ENCODE peak calls at places on chromosomes 3 and 15, in five cellular contexts. N, A, M, Y and C are unnamed samples. For H3K4me1, the result is how much of the 10 kb centered on the place peaks cover.

GRCh38 chr15:74789741-74790079 is 7.8 kb downstream of the CSK start:
- DNase-seq in M (no peak), Y (no peak), A (peak), N (no peak), C (no peak)

GRCh38 chr3:12125772-12126171 is 32.9 kb downstream of the TIMP4 start:
- DNase-seq in Y (no peak), M (no peak), A (no peak), N (no peak), C (no peak)

GRCh38 chr3:37680393-37680792 is 181.3 kb upstream of the CTDSPL start:
- DNase-seq in M (no peak), Y (no peak), A (no peak), N (no peak), C (no peak)

GRCh38 chr3:127284258-127284657 is 3.6 kb downstream of the PRR20G start:
- DNase-seq in A (no peak), Y (no peak), M (no peak), N (no peak), C (no peak)

GRCh38 chr15:89745131-89745530 is 5.9 kb downstream of the MESP1 start:
- DNase-seq in Y (no peak), M (no peak), A (no peak), N (no peak), C (no peak)

GRCh38 chr15:68587769-68588385 is 9.1 kb downstream of the CORO2B start:
- DNase-seq in M (no peak), A (no peak), Y (no peak), N (no peak), C (no peak)

GRCh38 chr15:33027636-33028035 is 166.9 kb downstream of the FMN1 start:
- DNase-seq in M (no peak), A (no peak), Y (no peak), N (no peak), C (no peak)

GRCh38 chr15:42508263-42508690 is 12.8 kb downstream of the SNAP23 start:
- DNase-seq in N (no peak), Y (no peak), M (no peak), A (peak), C (no peak)

GRCh38 chr3:94968519-94968918 is 905.7 kb downstream of the NSUN3 start:
- DNase-seq in M (no peak), N (no peak), A (no peak), Y (no peak), C (no peak)

GRCh38 chr3:121951291-121951690 is 57.1 kb downstream of the SLC15A2 start:
- DNase-seq in Y (no peak), N (no peak), M (no peak), A (no peak), C (no peak)

GRCh38 chr15:51092480-51092879 is 2.2 kb downstream of the TNFAIP8L3 start:
- DNase-seq in A (no peak), M (no peak), Y (no peak), N (no peak), C (no peak)
- TF ChIP-seq EP300 in A (no peak), M (no peak), Y (no peak), N (no peak), C (no peak)

DNA sequence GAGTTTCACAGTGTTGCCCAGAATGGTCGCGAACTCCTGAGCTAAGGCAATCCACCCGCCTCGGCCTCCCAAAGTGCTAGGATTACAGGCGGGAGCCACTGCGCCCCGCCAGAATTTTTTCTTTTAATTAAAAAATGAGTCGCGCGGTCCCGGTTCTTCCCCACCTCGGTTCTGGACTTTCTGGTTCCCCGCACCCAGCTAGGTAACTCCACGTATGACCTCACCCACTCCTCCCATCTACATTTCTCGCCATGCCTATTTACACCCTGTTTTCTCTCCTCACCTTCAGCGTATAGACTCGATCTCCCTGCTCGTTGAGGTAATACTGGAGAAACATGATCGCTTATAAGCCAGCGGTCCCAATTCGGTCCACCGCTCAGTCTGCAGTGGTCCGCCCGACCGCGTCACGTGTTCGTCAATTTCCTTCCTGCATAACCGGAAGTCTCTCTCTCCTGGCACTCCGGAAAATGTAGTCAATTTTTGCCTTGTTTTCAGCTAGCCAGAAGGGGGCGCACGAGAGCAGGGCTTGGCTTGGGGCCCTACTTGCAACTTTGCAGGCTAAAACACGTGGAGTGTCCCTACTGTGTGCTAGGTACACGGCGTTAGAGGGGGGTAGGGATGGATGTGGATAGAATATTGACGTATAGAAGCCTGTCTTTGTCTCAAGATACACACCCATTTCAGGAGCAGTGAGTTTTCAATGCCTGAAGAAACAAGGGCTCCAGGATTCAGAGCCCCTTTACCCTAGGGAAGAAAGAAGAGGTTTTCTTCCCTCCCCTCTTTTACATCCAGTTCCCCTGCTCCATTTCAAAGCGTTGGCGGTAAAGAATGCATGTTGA is at the start of the genes NOP10 and NUTM1:
- DNase-seq in M (peak), N (peak), A (peak), Y (peak), C (peak)
- TF ChIP-seq POLR2A in M (peak), N (peak), A (peak), Y (peak), C (peak)

GRCh38 chr15:59352683-59353082 is 20.0 kb downstream of the MYO1E start:
- DNase-seq in A (no peak), Y (no peak), N (no peak), M (no peak), C (no peak)
- H3K4me1 ChIP-seq in A (under half), Y (half or more), N (under half), M (half or more), C (under half)

GRCh38 chr15:92878593-92879053 is 21.5 kb upstream of the CHD2 start:
- DNase-seq in A (no peak), N (no peak), M (no peak), Y (no peak), C (no peak)
- TF ChIP-seq EP300 in A (no peak), N (no peak), M (no peak), Y (no peak), C (no peak)

DNA sequence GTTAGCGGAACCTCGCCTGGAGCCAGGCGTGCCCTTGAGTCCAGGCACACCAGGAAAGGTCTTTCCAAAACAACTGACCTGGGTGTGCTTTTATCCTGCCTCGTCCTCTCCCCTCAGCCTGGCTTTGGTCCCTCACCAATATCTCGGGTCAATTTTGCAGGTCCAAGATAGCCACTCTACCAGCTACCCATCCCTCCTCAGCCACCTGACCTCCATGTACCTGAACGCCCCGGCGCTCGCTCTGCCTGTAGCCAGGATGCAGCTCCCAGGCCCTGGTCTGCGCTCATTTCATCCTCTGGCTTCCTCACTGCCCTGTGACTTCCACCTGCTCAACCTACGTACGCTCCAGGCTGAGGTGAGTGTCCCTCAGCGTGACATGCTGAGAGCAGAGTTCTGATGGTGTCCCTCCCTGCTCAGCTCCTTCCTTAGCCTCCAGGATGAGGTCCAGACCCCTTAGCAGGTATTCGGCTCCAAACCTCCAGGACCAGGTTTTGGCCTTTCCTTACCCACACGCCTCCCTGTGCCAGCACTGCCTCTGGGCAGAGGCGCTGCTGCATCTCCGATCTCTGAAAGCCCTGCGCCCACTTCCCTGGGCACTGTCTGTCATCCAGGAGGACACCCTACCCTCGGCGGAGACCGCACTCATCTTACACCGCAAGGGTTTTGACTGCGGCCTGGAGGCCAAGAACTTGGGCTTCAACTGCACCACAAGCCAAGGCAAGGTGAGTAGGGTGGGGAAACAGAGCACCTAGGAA is 14.1 kb downstream of the HDDC3 start:
- DNase-seq in A (no peak), M (no peak), N (no peak), Y (no peak), C (no peak)
- TF ChIP-seq POLR2A in A (no peak), M (peak), N (no peak), Y (no peak), C (no peak)

DNA sequence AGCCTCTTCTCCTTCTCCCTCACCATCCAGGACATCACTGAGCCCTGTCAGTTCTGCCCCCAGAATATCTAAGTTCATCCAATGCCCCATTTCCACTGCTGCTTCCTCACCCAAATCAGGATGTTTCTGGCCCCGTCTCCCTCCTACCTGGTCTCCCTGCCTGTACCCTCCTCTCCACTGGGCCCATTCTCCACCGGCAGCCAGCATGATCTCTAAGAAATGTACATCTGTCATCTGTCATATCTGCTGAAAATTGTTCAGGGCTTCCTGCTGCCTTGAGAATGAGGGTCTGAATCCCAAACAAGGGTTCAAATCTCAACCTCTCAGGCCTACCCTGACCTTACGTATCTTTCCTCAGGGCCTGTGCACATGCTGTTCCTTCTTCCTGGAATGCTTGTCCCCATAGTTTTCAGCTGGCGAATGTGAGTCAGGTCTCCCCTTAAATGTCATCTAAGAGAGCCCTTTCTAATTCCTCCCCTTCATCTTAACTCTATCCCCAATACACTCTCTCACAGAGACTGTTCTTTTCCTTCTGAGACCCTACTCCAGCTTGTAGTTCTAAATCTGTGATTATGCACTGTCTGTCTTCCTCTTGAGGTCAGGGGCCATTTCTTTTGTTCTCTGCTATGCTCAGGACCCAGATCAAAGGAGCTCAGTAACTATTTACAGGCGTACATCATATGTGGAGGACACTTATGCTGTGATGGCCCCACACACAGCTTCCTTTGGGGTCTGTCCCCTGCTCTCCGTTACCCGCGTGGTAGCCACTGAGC is 40.8 kb downstream of the SMAD3 start:
- DNase-seq in M (no peak), A (no peak), N (no peak), Y (no peak), C (no peak)
- H3K4me1 ChIP-seq in M (half or more), A (half or more), N (under half), Y (half or more), C (half or more)